ENCODE peak calls at places on chromosomes 6 and 20, in four cellular contexts. N, U, D and H are unnamed samples.

GRCh38 chr20:50670126-50670862 is 21.0 kb downstream of the RIPOR3 start:
- DNase-seq in N (peak; percentile 72), U (peak; percentile 34), D (no peak), H (no peak)

GRCh38 chr6:157135691-157136090 is 187.6 kb downstream of the TMEM242 start:
- DNase-seq in N (no peak), U (no peak), D (no peak), H (no peak)

GRCh38 chr6:132490024-132490423 is 22.9 kb downstream of the STX7 start:
- DNase-seq in N (no peak), U (no peak), D (no peak), H (peak; percentile 41)

GRCh38 chr6:17987576-17988421 is at the start of gene KIF13A:
- DNase-seq in N (peak; percentile 58), U (peak; percentile 74), D (peak; percentile 93), H (peak; percentile 55)

GRCh38 chr20:62560162-62560561 is 82.1 kb upstream of the SLCO4A1 start:
- DNase-seq in N (no peak), U (no peak), D (no peak), H (no peak)

GRCh38 chr6:105424177-105424783 is 21.4 kb upstream of the PREP start:
- DNase-seq in N (peak; percentile 60), U (no peak), D (no peak), H (no peak)

GRCh38 chr6:7311920-7312615 is 931 bp downstream of the SSR1 start:
- DNase-seq in N (no peak), U (no peak), D (no peak), H (no peak)

GRCh38 chr6:43972915-43973304 is 154.3 kb downstream of the MRPL14 start:
- DNase-seq in N (peak; percentile 81), U (peak; percentile 77), D (no peak), H (peak; percentile 93)

GRCh38 chr20:37294262-37294981 is 5.0 kb downstream of the MANBAL start:
- DNase-seq in N (no peak), U (no peak), D (no peak), H (no peak)

GRCh38 chr6:64034840-64035656 is 399.4 kb downstream of the PHF3 start:
- DNase-seq in N (no peak), U (no peak), D (no peak), H (no peak)

GRCh38 chr6:34318492-34319470 is 70.0 kb upstream of the SMIM29 start:
- DNase-seq in N (no peak), U (no peak), D (no peak), H (no peak)
- H3K4me1 ChIP-seq in N (peaks cover 32% of the 10 kb centered on the region), U (no peaks in the 10 kb centered on the region), D (peaks cover 26% of the 10 kb centered on the region), H (peaks cover 52% of the 10 kb centered on the region)

GRCh38 chr6:27096834-27097511 is 150.5 kb upstream of the PRSS16 start:
- DNase-seq in N (peak; percentile 39), U (peak; percentile 49), D (no peak), H (no peak)
- TF ChIP-seq POLR2A in N (no peak), U (no peak), D (no peak), H (no peak)

GRCh38 chr20:23083553-23084220 is 2.4 kb downstream of the CD93 start:
- DNase-seq in N (no peak), U (no peak), D (no peak), H (no peak)
- H3K4me1 ChIP-seq in N (no peaks in the 10 kb centered on the region), U (no peaks in the 10 kb centered on the region), D (peaks cover 5% of the 10 kb centered on the region), H (peaks cover 19% of the 10 kb centered on the region)

DNA sequence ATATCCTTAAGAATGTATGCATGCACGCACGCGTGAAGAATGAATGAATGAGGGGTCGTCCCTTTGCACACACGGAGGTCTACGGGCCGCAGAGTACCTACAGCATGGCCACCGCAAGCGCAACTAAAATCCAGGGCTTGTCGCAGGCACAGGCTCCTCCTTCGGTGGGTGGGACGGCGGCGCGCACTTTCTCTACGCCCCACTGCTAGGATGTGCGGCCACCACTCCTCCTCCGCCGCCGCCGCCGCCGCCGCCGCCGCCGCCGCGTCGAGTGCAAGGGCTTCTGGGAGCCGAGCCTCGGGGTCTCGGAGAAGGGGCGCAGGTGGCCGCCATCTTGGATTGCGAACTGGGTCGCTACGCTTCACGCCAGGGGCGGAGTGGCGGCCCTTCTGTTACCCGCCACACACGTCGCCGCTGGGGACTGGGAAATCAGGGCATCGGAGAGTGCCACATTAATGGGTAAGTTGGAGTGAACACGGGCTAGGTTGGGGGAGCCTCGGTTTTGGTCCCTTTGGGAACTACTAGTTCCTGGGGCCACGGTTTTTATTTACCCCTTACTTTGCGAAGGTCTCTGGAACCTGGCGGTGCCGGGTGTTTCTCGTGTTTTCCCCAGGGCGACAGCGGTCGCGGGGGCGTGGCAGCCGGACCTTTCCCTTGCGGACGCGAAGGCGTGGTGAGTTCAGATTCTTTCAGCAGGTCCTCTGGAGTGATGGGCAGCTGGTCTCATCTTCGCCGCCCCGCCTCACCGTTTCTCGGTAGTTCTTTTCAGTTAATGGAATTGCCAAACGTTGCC is at the start of gene KPNA5:
- DNase-seq in N (peak; percentile 90), U (peak; percentile 90), D (peak; percentile 98), H (peak; percentile 73)
- TF ChIP-seq POLR2A in N (no peak), U (peak; percentile 65), D (no peak), H (peak; percentile 55)

GRCh38 chr6:130120731-130121130 is 102.0 kb downstream of the SAMD3 start:
- DNase-seq in N (no peak), U (no peak), D (no peak), H (no peak)

GRCh38 chr6:130115036-130115435 is 96.7 kb downstream of the L3MBTL3 start:
- DNase-seq in N (no peak), U (no peak), D (no peak), H (no peak)

GRCh38 chr6:130119211-130119610 is 100.8 kb downstream of the L3MBTL3 start:
- DNase-seq in N (no peak), U (no peak), D (no peak), H (no peak)

GRCh38 chr6:130118236-130118635 is 99.9 kb downstream of the L3MBTL3 start:
- DNase-seq in N (no peak), U (no peak), D (no peak), H (no peak)

GRCh38 chr6:130116273-130116672 is 97.9 kb downstream of the L3MBTL3 start:
- DNase-seq in N (no peak), U (no peak), D (no peak), H (no peak)
- H3K4me1 ChIP-seq in N (no peaks in the 10 kb centered on the region), U (no peaks in the 10 kb centered on the region), D (peaks cover 4% of the 10 kb centered on the region), H (no peaks in the 10 kb centered on the region)